ENCODE peak calls at places on chromosomes 4 and X, in seven cellular contexts. Y is right lobe of liver, E is lower leg skin, M is PC-3, K is kidney epithelial cell, H is uterus, C is GM06990. V is an unnamed sample.

GRCh38 chr4:146245246-146245645 is 30.9 kb downstream of the REELD1 start:
- DNase-seq in Y (no peak), E (no peak), M (no peak), K (no peak), H (no peak), C (no peak), V (no peak)

GRCh38 chrX:109793191-109793590 is 60.1 kb upstream of the ACSL4 start:
- DNase-seq in Y (no peak), E (no peak), M (peak; percentile 76), K (no peak), H (no peak), C (no peak), V (no peak)

GRCh38 chr4:7631288-7631633 is 196.5 kb upstream of the PSAPL1 start:
- DNase-seq in Y (no peak), E (no peak), M (no peak), K (no peak), H (no peak), C (no peak), V (no peak)

GRCh38 chrX:107449490-107450175 is at the start of gene FRMPD3:
- DNase-seq in Y (no peak), E (no peak), M (no peak), K (no peak), H (no peak), C (peak; percentile 22), V (no peak)

GRCh38 chr4:29304595-29304994 is 1415.6 kb upstream of the PCDH7 start:
- DNase-seq in Y (peak; percentile 54), E (no peak), M (no peak), K (no peak), H (no peak), C (no peak), V (no peak)

GRCh38 chr4:184392321-184392720 is 82.0 kb downstream of the IRF2 start:
- DNase-seq in Y (peak; percentile 40), E (no peak), M (no peak), K (no peak), H (no peak), C (no peak), V (no peak)

GRCh38 chr4:74608151-74608949 is 163.4 kb downstream of the AREG start:
- DNase-seq in Y (no peak), E (no peak), M (peak; percentile 73), K (peak; percentile 51), H (no peak), C (no peak), V (no peak)

GRCh38 chrX:49919617-49920016 is 2.8 kb upstream of the CLCN5 start:
- DNase-seq in Y (peak; percentile 53), E (peak; percentile 13), M (peak; percentile 34), K (no peak), H (peak; percentile 70), C (no peak), V (no peak)

GRCh38 chrX:154730271-154730883 is 20.5 kb downstream of the GAB3 start:
- DNase-seq in Y (peak; percentile 88), E (no peak), M (peak; percentile 47), K (no peak), H (peak; percentile 40), C (no peak), V (no peak)

GRCh38 chrX:27236681-27237080 is 226.5 kb downstream of the PPP4R3C start:
- DNase-seq in Y (no peak), E (no peak), M (no peak), K (no peak), H (no peak), C (no peak), V (no peak)

GRCh38 chr4:42397635-42398447 is 553 bp downstream of the SHISA3 start:
- DNase-seq in Y (no peak), E (no peak), M (peak; percentile 21), K (no peak), H (no peak), C (peak; percentile 69), V (peak; percentile 57)

GRCh38 chr4:3257125-3257690 is 8.2 kb downstream of the MSANTD1 start:
- DNase-seq in Y (peak; percentile 37), E (no peak), M (peak; percentile 81), K (peak; percentile 4), H (no peak), C (peak; percentile 6), V (no peak)

GRCh38 chr4:91257721-91258120 is 1046.0 kb upstream of the GRID2 start:
- DNase-seq in Y (no peak), E (no peak), M (no peak), K (no peak), H (no peak), C (no peak), V (no peak)

GRCh38 chr4:138510053-138510452 is 267.9 kb upstream of the SLC7A11 start:
- DNase-seq in Y (no peak), E (no peak), M (no peak), K (no peak), H (no peak), C (no peak), V (no peak)

GRCh38 chrX:19563746-19564145 is 48.4 kb upstream of the MAP3K15 start:
- DNase-seq in Y (no peak), E (no peak), M (no peak), K (no peak), H (no peak), C (no peak), V (no peak)

GRCh38 chr4:25291158-25291733 is 21.3 kb upstream of the ZCCHC4 start:
- DNase-seq in Y (no peak), E (no peak), M (no peak), K (no peak), H (no peak), C (no peak), V (no peak)

GRCh38 chr4:52106142-52106541 is 55.0 kb downstream of the SPATA18 start:
- DNase-seq in Y (no peak), E (no peak), M (no peak), K (no peak), H (no peak), C (no peak), V (no peak)

GRCh38 chr4:86630629-86631028 is 36.5 kb downstream of the PTPN13 start:
- DNase-seq in Y (no peak), E (no peak), M (no peak), K (no peak), H (no peak), C (no peak), V (no peak)

DNA sequence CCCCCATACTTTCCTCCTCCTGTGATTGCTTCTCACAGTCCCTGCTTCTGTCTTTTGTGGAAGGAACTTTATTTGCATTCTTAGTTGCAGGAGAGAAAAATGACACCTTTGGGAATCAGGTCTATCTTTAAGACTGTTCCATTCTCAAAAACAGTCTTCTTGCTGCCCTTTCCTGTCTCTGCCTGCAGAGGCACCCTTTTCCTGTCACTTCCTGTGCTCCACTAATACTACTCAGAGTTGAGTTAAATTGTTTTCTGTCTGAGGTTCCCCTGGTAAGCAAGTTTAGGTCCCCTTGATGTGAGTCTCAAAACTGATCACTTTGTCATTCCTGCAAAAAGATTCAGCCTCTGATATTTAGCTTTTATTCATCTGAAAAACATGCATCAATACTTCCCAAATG is 208.8 kb upstream of the CLNK start:
- DNase-seq in Y (no peak), E (no peak), M (peak; percentile 7), K (no peak), H (no peak), C (no peak), V (peak; percentile 15)
- TF ChIP-seq CTCF in Y (no peak), E (no peak), M (peak; percentile 28), K (peak; percentile 50), H (no peak), C (peak; percentile 55), V (peak; percentile 28)

GRCh38 chr4:141255016-141255415 is 34.3 kb downstream of the ZNF330 start:
- DNase-seq in Y (no peak), E (no peak), M (peak; percentile 32), K (no peak), H (no peak), C (no peak), V (no peak)

GRCh38 chr4:141258558-141258957 is 37.9 kb downstream of the ZNF330 start:
- DNase-seq in Y (no peak), E (no peak), M (no peak), K (no peak), H (no peak), C (no peak), V (no peak)

DNA sequence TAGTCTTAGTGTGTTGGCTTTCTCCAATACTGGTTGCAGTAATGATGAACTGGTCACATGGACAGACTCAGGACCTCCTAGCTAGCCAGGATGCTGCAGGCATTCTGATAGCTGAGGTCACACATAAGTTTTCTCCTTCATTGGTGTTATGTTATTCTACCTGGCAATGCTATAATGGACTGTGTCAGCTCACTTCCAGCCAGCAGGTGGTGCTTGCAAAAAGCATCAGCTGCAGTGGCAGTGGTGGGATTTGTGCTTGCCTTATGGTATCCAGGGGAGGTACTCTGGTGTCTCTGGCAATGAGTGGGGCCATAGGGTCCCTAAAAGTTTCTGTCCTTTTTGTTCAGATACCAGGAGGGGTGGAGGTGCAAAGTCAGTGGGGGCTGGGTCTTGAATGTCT is 33.6 kb downstream of the ZNF330 start:
- DNase-seq in Y (no peak), E (no peak), M (peak; percentile 8), K (no peak), H (no peak), C (no peak), V (no peak)
- TF ChIP-seq CTCF in Y (no peak), E (no peak), M (peak; percentile 48), K (no peak), H (no peak), C (peak; percentile 32), V (peak; percentile 12)

DNA sequence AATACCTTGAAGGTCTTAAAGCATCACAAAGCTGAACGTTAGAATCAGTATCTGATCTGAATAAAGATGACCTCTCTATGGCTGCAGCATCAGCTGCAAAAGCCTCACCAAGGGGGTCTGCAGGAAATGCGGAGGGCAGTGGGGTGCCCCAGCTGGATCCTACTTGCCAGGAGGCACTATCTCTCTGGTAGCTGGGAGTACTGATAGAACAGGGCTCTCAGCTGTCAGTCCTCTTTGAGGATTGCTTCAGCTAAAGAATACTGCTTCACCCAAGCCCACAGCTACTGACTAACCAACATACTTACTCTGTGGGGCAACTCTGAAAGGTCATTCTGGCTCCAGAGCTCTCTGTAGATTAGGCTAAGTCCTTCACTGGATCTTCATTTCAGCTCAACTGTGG is 112.5 kb upstream of the ZFP42 start:
- DNase-seq in Y (no peak), E (no peak), M (no peak), K (no peak), H (no peak), C (no peak), V (no peak)
- TF ChIP-seq CTCF in Y (no peak), E (no peak), M (no peak), K (no peak), H (no peak), C (no peak), V (no peak)

GRCh38 chrX:121256653-121257052 is 209.2 kb downstream of the GLUD2 start:
- DNase-seq in Y (no peak), E (peak; percentile 11), M (peak; percentile 43), K (no peak), H (no peak), C (no peak), V (no peak)

GRCh38 chrX:121258545-121258944 is 211.1 kb downstream of the GLUD2 start:
- DNase-seq in Y (no peak), E (no peak), M (no peak), K (no peak), H (no peak), C (no peak), V (no peak)

GRCh38 chrX:121259170-121259569 is 211.8 kb downstream of the GLUD2 start:
- DNase-seq in Y (no peak), E (no peak), M (no peak), K (no peak), H (no peak), C (no peak), V (no peak)

DNA sequence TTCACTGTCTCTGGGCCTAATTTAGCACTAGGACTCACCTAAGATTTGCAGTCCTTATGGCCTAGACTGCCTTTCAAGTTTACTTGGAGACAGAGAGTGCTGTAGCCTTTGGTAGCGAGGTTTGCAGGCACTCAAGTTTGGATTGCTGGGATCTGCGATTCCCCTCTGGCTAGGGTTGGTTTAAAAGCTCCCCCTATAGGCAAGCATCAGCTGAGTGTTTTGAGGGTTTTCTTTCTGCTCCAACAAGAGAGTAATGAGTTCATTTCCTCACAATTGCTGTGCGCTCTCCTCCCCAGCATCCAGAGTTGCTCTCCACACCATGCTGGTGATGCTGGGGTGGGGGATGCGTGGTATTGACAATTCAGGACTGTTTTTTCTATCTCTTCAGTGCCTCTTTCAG is 206.9 kb downstream of the GLUD2 start:
- DNase-seq in Y (no peak), E (no peak), M (peak; percentile 3), K (no peak), H (no peak), C (no peak), V (no peak)
- TF ChIP-seq CTCF in Y (peak; percentile 31), E (no peak), M (peak; percentile 40), K (no peak), H (no peak), C (peak; percentile 42), V (no peak)

V was measured in GM13976.